ENCODE peak calls at places on chromosomes 3 and 15, in five cellular contexts. G is adrenal gland, A is SJCRH30, V is trophoblast cell, L is cardiac muscle cell. F is an unnamed sample.

GRCh38 chr3:57079221-57079831 is 18.9 kb downstream of the SPATA12 start:
- DNase-seq in L (peak; percentile 86), V (peak; percentile 33), A (peak; percentile 87), G (peak; percentile 63), F (no peak)

GRCh38 chr3:7977245-7978103 is 524.1 kb upstream of the LMCD1 start:
- DNase-seq in V (no peak), A (peak; percentile 26), G (no peak), L (no peak), F (peak; percentile 85)

GRCh38 chr3:25403890-25404460 is 24.1 kb upstream of the RARB start:
- DNase-seq in V (no peak), L (no peak), A (no peak), G (no peak), F (no peak)

GRCh38 chr3:72679540-72680198 is 168.6 kb downstream of the SHQ1 start:
- DNase-seq in V (no peak), G (no peak), L (no peak), A (peak; percentile 83), F (no peak)

GRCh38 chr15:56390739-56391267 is 25.6 kb downstream of the TEX9 start:
- DNase-seq in G (no peak), L (no peak), V (no peak), A (no peak), F (no peak)

GRCh38 chr3:194872669-194872977 is 186.9 kb downstream of the FAM43A start:
- DNase-seq in G (no peak), V (peak; percentile 43), L (no peak), A (peak; percentile 26), F (peak; percentile 72)

GRCh38 chr3:31226331-31226730 is 306.4 kb upstream of the STT3B start:
- DNase-seq in A (no peak), L (no peak), G (no peak), V (no peak), F (no peak)

GRCh38 chr3:126959921-126960603 is 22.9 kb upstream of the PLXNA1 start:
- DNase-seq in G (no peak), L (no peak), V (no peak), A (no peak), F (peak; percentile 69)

GRCh38 chr15:41832208-41832607 is 4.3 kb downstream of the JMJD7 start:
- DNase-seq in A (no peak), L (no peak), V (no peak), G (no peak), F (no peak)

GRCh38 chr3:192170659-192171058 is 556.7 kb downstream of the FGF12 start:
- DNase-seq in G (no peak), V (no peak), L (no peak), A (no peak), F (peak; percentile 92)

GRCh38 chr3:32495085-32495484 is 7.6 kb downstream of the CMTM6 start:
- DNase-seq in A (no peak), L (no peak), V (no peak), G (no peak), F (no peak)

GRCh38 chr3:157103280-157103679 is 56.7 kb downstream of the CCNL1 start:
- DNase-seq in V (no peak), A (no peak), G (no peak), L (no peak), F (no peak)

GRCh38 chr3:5267889-5268288 is 80.4 kb downstream of the EDEM1 start:
- DNase-seq in V (no peak), L (no peak), A (no peak), G (no peak), F (no peak)

GRCh38 chr3:114799789-114800188 is 347.3 kb downstream of the ZBTB20 start:
- DNase-seq in V (no peak), L (no peak), G (no peak), A (no peak), F (no peak)

GRCh38 chr3:192892981-192893827 is 24.5 kb downstream of the MB21D2 start:
- DNase-seq in A (peak; percentile 49), L (no peak), V (peak; percentile 55), G (peak; percentile 54), F (peak; percentile 83)

GRCh38 chr3:141862279-141862816 is 14.1 kb upstream of the ATP1B3 start:
- DNase-seq in G (no peak), V (no peak), L (no peak), A (no peak), F (no peak)

GRCh38 chr15:42046597-42046996 is 25.8 kb upstream of the PLA2G4E start:
- DNase-seq in L (no peak), V (no peak), G (no peak), A (no peak), F (no peak)

GRCh38 chr15:70701891-70702568 is 61.3 kb downstream of the UACA start:
- DNase-seq in G (peak; percentile 35), L (peak; percentile 45), V (no peak), A (peak; percentile 94), F (peak; percentile 83)

GRCh38 chr3:118628704-118629341 is 405.8 kb downstream of the IGSF11 start:
- DNase-seq in V (peak; percentile 17), L (peak; percentile 86), G (peak; percentile 68), A (peak; percentile 83), F (peak; percentile 49)

GRCh38 chr3:150787741-150788370 is 24.9 kb upstream of the SIAH2 start:
- DNase-seq in G (peak; percentile 87), V (peak; percentile 89), A (peak; percentile 74), L (peak; percentile 86), F (no peak)

GRCh38 chr3:172836390-172836997 is 86.0 kb downstream of the ECT2 start:
- DNase-seq in A (peak; percentile 56), G (peak; percentile 45), V (no peak), L (peak; percentile 57), F (peak; percentile 32)

GRCh38 chr3:150183619-150184425 is 213.1 kb upstream of the PFN2 start:
- DNase-seq in V (peak; percentile 58), L (peak; percentile 84), G (peak; percentile 65), A (peak; percentile 95), F (peak; percentile 32)

GRCh38 chr3:16072420-16073110 is 101.9 kb upstream of the GALNT15 start:
- DNase-seq in A (no peak), L (no peak), V (no peak), G (no peak), F (no peak)

GRCh38 chr3:22704571-22705354 is 498.4 kb upstream of the UBE2E2 start:
- DNase-seq in G (no peak), L (no peak), A (peak; percentile 12), V (no peak), F (no peak)

DNA sequence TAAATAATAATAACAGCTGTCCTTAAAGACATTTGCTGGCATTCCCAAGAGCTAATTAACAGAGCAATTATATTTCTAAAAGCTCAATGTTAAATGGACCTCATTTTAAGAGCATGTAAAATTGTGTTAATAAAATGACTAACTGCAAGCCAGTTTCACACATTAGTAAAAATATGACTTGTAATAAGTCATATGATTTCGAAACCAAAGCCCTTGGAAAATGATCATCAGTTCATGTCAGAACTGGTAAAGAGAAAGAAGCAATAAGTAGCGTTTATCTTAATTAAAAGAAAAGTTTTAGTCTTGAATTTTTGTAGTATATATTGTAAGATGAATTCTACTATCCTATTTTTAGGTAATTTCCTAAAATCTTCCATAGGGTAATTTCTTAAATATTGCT is 310.7 kb downstream of the CNTN3 start:
- DNase-seq in L (no peak), A (no peak), G (no peak), V (no peak), F (no peak)
- H3K4me1 ChIP-seq in L (peaks cover 14% of the 10 kb centered on the region), A (no peaks in the 10 kb centered on the region), G (no peaks in the 10 kb centered on the region), V (no peaks in the 10 kb centered on the region), F (no peaks in the 10 kb centered on the region)

DNA sequence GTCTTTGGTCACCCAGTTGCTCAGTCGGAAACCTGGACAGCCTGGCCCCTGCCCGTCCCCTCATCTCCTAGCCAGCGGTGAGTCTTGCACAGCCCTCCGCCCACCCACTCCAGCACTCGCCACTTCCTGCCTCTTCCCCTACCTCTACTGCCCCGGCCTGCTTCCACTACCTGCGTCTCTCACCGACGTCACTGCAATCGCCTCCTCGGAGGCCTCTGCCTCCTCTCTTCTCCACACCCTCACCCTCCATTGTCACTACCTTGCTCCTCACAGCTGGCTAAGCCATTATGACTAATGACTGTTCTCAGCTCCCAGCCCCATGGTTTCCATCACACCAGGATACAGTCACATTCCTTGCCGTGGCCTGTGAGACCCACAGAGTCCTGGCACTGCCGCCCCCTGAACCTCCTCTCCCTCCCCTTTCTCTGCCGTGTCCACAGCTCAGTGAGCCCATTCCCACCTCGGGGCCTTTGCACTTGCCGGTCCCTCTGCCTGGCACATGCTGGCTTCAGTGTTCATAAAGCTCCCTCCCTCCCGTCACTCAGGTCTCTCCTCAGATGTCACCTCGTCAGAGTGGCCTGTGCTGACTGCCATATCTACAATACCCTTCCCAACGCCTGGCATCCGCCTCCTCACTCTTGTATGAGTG is 104.8 kb downstream of the FBLN2 start:
- DNase-seq in A (no peak), V (no peak), G (no peak), L (no peak), F (no peak)
- H3K4me1 ChIP-seq in A (no peaks in the 10 kb centered on the region), V (peaks cover 8% of the 10 kb centered on the region), G (no peaks in the 10 kb centered on the region), L (no peaks in the 10 kb centered on the region), F (no peaks in the 10 kb centered on the region)

GRCh38 chr15:50241684-50242450 is 23.7 kb downstream of the HDC start:
- DNase-seq in G (no peak), L (no peak), V (no peak), A (no peak), F (peak; percentile 29)
- H3K4me1 ChIP-seq in G (no peaks in the 10 kb centered on the region), L (no peaks in the 10 kb centered on the region), V (no peaks in the 10 kb centered on the region), A (no peaks in the 10 kb centered on the region), F (peaks cover 8% of the 10 kb centered on the region)

DNA sequence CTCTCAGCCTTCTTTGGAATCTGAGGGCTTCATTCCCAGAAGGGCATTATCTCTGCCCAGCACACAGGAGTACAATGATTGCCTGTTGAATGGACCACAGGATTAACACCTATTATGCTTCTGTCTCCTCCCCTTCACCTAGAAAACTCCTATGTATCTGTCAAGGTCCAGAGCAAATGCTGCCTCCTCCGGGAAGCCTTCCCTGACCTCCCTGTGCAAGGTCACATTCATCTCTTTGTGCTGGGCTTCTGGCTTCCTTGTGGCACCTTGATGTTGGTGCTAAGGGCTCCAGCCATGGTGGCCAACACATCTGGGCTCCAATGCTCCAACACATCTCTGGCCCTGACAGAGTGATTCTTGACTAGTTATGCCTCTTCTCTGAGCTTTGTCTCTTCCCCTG is 49.9 kb upstream of the ATP2B2 start:
- DNase-seq in G (no peak), L (no peak), A (no peak), V (no peak), F (no peak)
- H3K4me1 ChIP-seq in G (no peaks in the 10 kb centered on the region), L (peaks cover 3% of the 10 kb centered on the region), A (no peaks in the 10 kb centered on the region), V (no peaks in the 10 kb centered on the region), F (no peaks in the 10 kb centered on the region)

DNA sequence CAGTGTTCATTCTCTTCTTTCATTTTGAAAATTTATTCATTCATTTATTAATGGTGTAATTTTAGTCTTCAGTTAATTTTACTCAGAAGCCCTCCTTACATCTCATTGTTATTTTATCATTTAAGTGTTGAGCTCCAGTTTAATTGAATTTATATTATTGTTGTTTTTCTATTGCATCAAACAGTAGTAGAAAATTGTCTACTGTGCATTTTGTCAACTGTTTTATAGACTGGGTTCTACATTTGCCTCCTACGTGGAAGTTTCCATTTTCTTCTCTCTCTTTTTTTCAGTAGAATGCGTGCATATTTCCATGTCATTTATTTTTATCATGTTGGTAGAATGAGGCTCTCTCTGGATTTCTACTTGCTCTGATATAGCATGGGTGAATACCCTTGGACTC is 487.4 kb downstream of the NR2F2 start:
- DNase-seq in A (no peak), V (no peak), L (no peak), G (no peak), F (no peak)
- H3K4me1 ChIP-seq in A (no peaks in the 10 kb centered on the region), V (no peaks in the 10 kb centered on the region), L (peaks cover 3% of the 10 kb centered on the region), G (no peaks in the 10 kb centered on the region), F (peaks cover 5% of the 10 kb centered on the region)